ENCODE peak calls at places on chromosomes 2 and 18, in eight cellular contexts. Y, I, F, M, V, X, Q and T are unnamed samples.

GRCh38 chr2:225196579-225196978 is 154.3 kb upstream of the DOCK10 start:
- DNase-seq in Y (no peak), I (no peak), F (no peak), M (no peak), V (no peak), X (no peak), Q (no peak), T (no peak)

GRCh38 chr18:63850010-63850409 is 37.5 kb upstream of the SERPINB2 start:
- DNase-seq in Y (no peak), I (no peak), F (no peak), M (peak), V (no peak), X (no peak), Q (peak), T (no peak)

GRCh38 chr2:59236723-59237122 is 995.6 kb upstream of the FANCL start:
- DNase-seq in Y (no peak), I (no peak), F (no peak), M (no peak), V (no peak), X (no peak), Q (no peak), T (no peak)

GRCh38 chr2:102080451-102081054 is 62.0 kb upstream of the IL1R1 start:
- DNase-seq in Y (no peak), I (no peak), F (no peak), M (no peak), V (no peak), X (no peak), Q (peak), T (no peak)

GRCh38 chr2:43305006-43305405 is 78.6 kb upstream of the ZFP36L2 start:
- DNase-seq in Y (no peak), I (no peak), F (no peak), M (no peak), V (no peak), X (no peak), Q (no peak), T (no peak)

GRCh38 chr2:145088733-145089132 is 568.8 kb upstream of the ZEB2 start:
- DNase-seq in Y (no peak), I (no peak), F (no peak), M (no peak), V (no peak), X (no peak), Q (no peak), T (no peak)

GRCh38 chr2:113202305-113203216 is 28.8 kb downstream of the PSD4 start:
- DNase-seq in Y (no peak), I (no peak), F (no peak), M (no peak), V (no peak), X (peak), Q (no peak), T (no peak)

GRCh38 chr2:74849228-74849892 is 15.4 kb downstream of the HK2 start:
- DNase-seq in Y (no peak), I (no peak), F (no peak), M (peak), V (peak), X (no peak), Q (no peak), T (peak)

GRCh38 chr18:22465859-22466602 is 48.3 kb upstream of the CTAGE1 start:
- DNase-seq in Y (no peak), I (no peak), F (no peak), M (no peak), V (no peak), X (no peak), Q (peak), T (peak)

GRCh38 chr2:1817256-1818127 is 73.2 kb upstream of the PXDN start:
- DNase-seq in Y (peak), I (peak), F (peak), M (peak), V (peak), X (peak), Q (peak), T (no peak)

GRCh38 chr18:44696892-44697291 is 16.2 kb downstream of the SETBP1 start:
- DNase-seq in Y (no peak), I (no peak), F (no peak), M (no peak), V (peak), X (no peak), Q (no peak), T (no peak)

GRCh38 chr2:70946832-70947442 is 11.2 kb downstream of the ATP6V1B1 start:
- DNase-seq in Y (peak), I (peak), F (no peak), M (peak), V (peak), X (no peak), Q (peak), T (peak)

GRCh38 chr2:137570484-137570883 is 393.8 kb upstream of the HNMT start:
- DNase-seq in Y (no peak), I (no peak), F (no peak), M (no peak), V (no peak), X (no peak), Q (no peak), T (no peak)

GRCh38 chr2:68660658-68661057 is 17.3 kb downstream of the PROKR1 start:
- DNase-seq in Y (no peak), I (no peak), F (no peak), M (no peak), V (no peak), X (no peak), Q (no peak), T (no peak)

GRCh38 chr2:45177870-45178269 is 168.6 kb upstream of the SIX2 start:
- DNase-seq in Y (no peak), I (no peak), F (no peak), M (peak), V (no peak), X (no peak), Q (peak), T (no peak)

GRCh38 chr2:105736145-105736544 is 8.6 kb upstream of the NCK2 start:
- DNase-seq in Y (no peak), I (no peak), F (no peak), M (no peak), V (no peak), X (no peak), Q (no peak), T (no peak)

GRCh38 chr2:237201461-237202287 is 116.0 kb downstream of the COPS8 start:
- DNase-seq in Y (no peak), I (no peak), F (no peak), M (no peak), V (peak), X (no peak), Q (peak), T (no peak)

GRCh38 chr2:99836670-99837069 is 305.7 kb downstream of the AFF3 start:
- DNase-seq in Y (no peak), I (no peak), F (no peak), M (no peak), V (no peak), X (no peak), Q (no peak), T (no peak)

GRCh38 chr2:85756195-85756594 is 2.4 kb downstream of the ATOH8 start:
- DNase-seq in Y (no peak), I (no peak), F (no peak), M (no peak), V (no peak), X (no peak), Q (no peak), T (no peak)